ENCODE peak calls at places on chromosomes 13 and 19, in nine cellular contexts. Y, L, K, P, G, N, F, E and C are unnamed samples.
A peak's percentile ranks its signal among the peaks of the same experiment; 100 is the strongest.

GRCh38 chr13:71661921-71662320 is 205.1 kb downstream of the DACH1 start:
- DNase-seq in N (no peak), F (no peak), G (peak; percentile 43), K (no peak), E (no peak), P (no peak), Y (no peak), L (no peak), C (no peak)

GRCh38 chr19:37725181-37725580 is 5.6 kb upstream of the ZNF607 start:
- DNase-seq in K (no peak), N (no peak), F (no peak), E (no peak), P (no peak), G (no peak), L (no peak), Y (no peak), C (no peak)

GRCh38 chr13:27969073-27969865 is at the start of gene CDX2:
- DNase-seq in E (no peak), L (no peak), Y (no peak), N (no peak), F (no peak), K (no peak), G (no peak), P (peak; percentile 92), C (peak; percentile 42)

GRCh38 chr13:73092831-73093230 is 34.0 kb downstream of the KLF5 start:
- DNase-seq in F (no peak), N (no peak), P (no peak), Y (no peak), L (no peak), K (no peak), E (no peak), G (no peak), C (no peak)

GRCh38 chr19:5451494-5451893 is 3.7 kb upstream of the ZNRF4 start:
- DNase-seq in F (no peak), P (no peak), E (no peak), K (no peak), Y (no peak), L (no peak), G (no peak), N (no peak), C (no peak)

GRCh38 chr13:112870737-112871287 is 98.2 kb upstream of the MCF2L start:
- DNase-seq in Y (no peak), N (no peak), E (no peak), L (no peak), G (no peak), K (no peak), P (no peak), F (no peak), C (no peak)

GRCh38 chr19:18710986-18711751 is 27.7 kb downstream of the CRTC1 start:
- DNase-seq in E (no peak), L (no peak), K (no peak), G (no peak), F (no peak), P (no peak), N (no peak), Y (no peak), C (no peak)

GRCh38 chr13:77554079-77554478 is 18.6 kb downstream of the SCEL start:
- DNase-seq in G (no peak), F (no peak), K (no peak), N (no peak), P (no peak), Y (no peak), E (no peak), L (no peak), C (no peak)

GRCh38 chr13:95644611-95645052 is at the start of gene DZIP1:
- DNase-seq in N (no peak), L (peak; percentile 50), K (peak; percentile 75), P (peak; percentile 65), E (no peak), Y (no peak), F (peak; percentile 94), G (peak; percentile 88), C (no peak)